ENCODE peak calls at places on chromosomes 5 and 9, in four cellular contexts. One of them, this sample, is unnamed. For H3K4me1 and H3K9me1, the result is how much of the 10 kb centered on the place peaks cover.

GRCh38 chr5:68661237-68661636 is 432.6 kb upstream of the SLC30A5 start:
- DNase-seq in IMR-90: peak
- DNase-seq in K562: peak
- DNase-seq in endothelial cell of umbilical vein: no peak
- DNase-seq in this sample: no peak

GRCh38 chr9:128286435-128286834 is 10.4 kb downstream of the SWI5 start:
- DNase-seq in K562: no peak
- DNase-seq in endothelial cell of umbilical vein: no peak
- DNase-seq in IMR-90: peak
- DNase-seq in this sample: no peak

GRCh38 chr5:73135429-73136276 is 15.3 kb downstream of the TMEM171 start:
- DNase-seq in K562: peak
- DNase-seq in endothelial cell of umbilical vein: peak
- DNase-seq in IMR-90: peak
- DNase-seq in this sample: no peak

GRCh38 chr5:54651482-54652076 is 134.0 kb downstream of the SNX18 start:
- DNase-seq in endothelial cell of umbilical vein: peak
- DNase-seq in K562: no peak
- DNase-seq in IMR-90: peak
- DNase-seq in this sample: peak

GRCh38 chr9:89461302-89461701 is 36.6 kb downstream of the SEMA4D start:
- DNase-seq in K562: no peak
- DNase-seq in IMR-90: peak
- DNase-seq in endothelial cell of umbilical vein: peak
- DNase-seq in this sample: no peak

GRCh38 chr5:173016069-173016455 is 32.5 kb downstream of the ATP6V0E1 start:
- DNase-seq in endothelial cell of umbilical vein: no peak
- DNase-seq in K562: no peak
- DNase-seq in IMR-90: no peak
- DNase-seq in this sample: no peak

GRCh38 chr9:114588150-114588663 is 638 bp downstream of the ATP6V1G1 start:
- DNase-seq in K562: no peak
- DNase-seq in IMR-90: peak
- DNase-seq in endothelial cell of umbilical vein: peak
- DNase-seq in this sample: no peak

GRCh38 chr5:34563951-34564705 is 92.0 kb upstream of the RAI14 start:
- DNase-seq in endothelial cell of umbilical vein: no peak
- DNase-seq in K562: no peak
- DNase-seq in IMR-90: peak
- DNase-seq in this sample: no peak

GRCh38 chr9:130463763-130464745 is 19.3 kb downstream of the ASS1 start:
- DNase-seq in IMR-90: no peak
- DNase-seq in K562: no peak
- DNase-seq in endothelial cell of umbilical vein: no peak
- DNase-seq in this sample: no peak

GRCh38 chr9:130465383-130466096 is 20.8 kb downstream of the ASS1 start:
- DNase-seq in endothelial cell of umbilical vein: no peak
- DNase-seq in K562: no peak
- DNase-seq in IMR-90: no peak
- DNase-seq in this sample: no peak

GRCh38 chr9:130468566-130468965 is 23.8 kb downstream of the ASS1 start:
- DNase-seq in endothelial cell of umbilical vein: no peak
- DNase-seq in IMR-90: no peak
- DNase-seq in K562: no peak
- DNase-seq in this sample: no peak

GRCh38 chr9:130467371-130467770 is 22.6 kb downstream of the ASS1 start:
- DNase-seq in K562: no peak
- DNase-seq in IMR-90: no peak
- DNase-seq in endothelial cell of umbilical vein: no peak
- DNase-seq in this sample: no peak

DNA sequence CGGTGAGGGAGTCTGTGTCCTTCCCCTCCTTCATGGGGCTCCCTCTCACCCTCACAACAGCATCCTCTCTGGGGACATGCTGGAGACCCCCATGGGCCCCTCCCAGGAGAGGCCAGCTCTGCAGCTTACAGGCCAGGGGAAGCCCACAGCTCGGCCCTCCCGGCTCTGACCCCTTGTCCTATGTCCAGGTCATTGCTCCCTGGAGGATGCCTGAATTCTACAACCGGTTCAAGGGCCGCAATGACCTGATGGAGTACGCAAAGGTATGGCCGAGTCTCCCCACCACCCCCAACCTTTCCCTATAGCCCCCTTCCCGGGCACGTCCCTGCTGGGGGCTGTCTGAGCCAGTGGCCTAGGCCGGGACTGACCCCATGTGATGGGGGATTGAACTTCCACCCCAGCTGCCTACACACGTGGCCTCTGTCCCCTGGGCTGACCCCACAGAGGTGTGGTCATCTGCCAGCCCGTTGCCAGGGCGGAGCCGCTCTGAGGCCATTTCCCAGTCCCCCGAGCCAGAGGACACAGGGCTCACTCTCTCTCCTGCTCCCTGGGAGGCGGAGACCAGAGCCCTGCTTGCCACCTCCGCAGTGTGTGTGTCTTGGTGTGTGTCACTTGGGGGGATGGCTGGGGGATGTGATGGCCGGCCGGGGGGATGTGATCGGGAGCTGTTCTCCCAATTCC is 21.9 kb downstream of the ASS1 start:
- DNase-seq in IMR-90: no peak
- DNase-seq in endothelial cell of umbilical vein: no peak
- DNase-seq in K562: no peak
- DNase-seq in this sample: no peak
- H3K4me1 ChIP-seq in IMR-90: under half
- H3K4me1 ChIP-seq in endothelial cell of umbilical vein: under half
- H3K4me1 ChIP-seq in K562: under half
- H3K4me1 ChIP-seq in this sample: under half

GRCh38 chr9:91496351-91496750 is 72.7 kb upstream of the NFIL3 start:
- DNase-seq in K562: no peak
- DNase-seq in endothelial cell of umbilical vein: no peak
- DNase-seq in IMR-90: no peak
- DNase-seq in this sample: no peak
- H3K27ac ChIP-seq in K562: no peak
- H3K27ac ChIP-seq in endothelial cell of umbilical vein: no peak
- H3K27ac ChIP-seq in IMR-90: peak
- H3K27ac ChIP-seq in this sample: no peak

GRCh38 chr9:134264169-134264568 is 62.1 kb upstream of the RXRA start:
- DNase-seq in IMR-90: no peak
- DNase-seq in K562: no peak
- DNase-seq in endothelial cell of umbilical vein: no peak
- DNase-seq in this sample: no peak

GRCh38 chr9:134268308-134268724 is 57.9 kb upstream of the RXRA start:
- DNase-seq in endothelial cell of umbilical vein: no peak
- DNase-seq in K562: no peak
- DNase-seq in IMR-90: peak
- DNase-seq in this sample: no peak

GRCh38 chr9:134266418-134266817 is 59.8 kb upstream of the RXRA start:
- DNase-seq in IMR-90: no peak
- DNase-seq in K562: no peak
- DNase-seq in endothelial cell of umbilical vein: no peak
- DNase-seq in this sample: no peak

GRCh38 chr9:134265078-134265477 is 61.2 kb upstream of the RXRA start:
- DNase-seq in K562: no peak
- DNase-seq in endothelial cell of umbilical vein: no peak
- DNase-seq in IMR-90: no peak
- DNase-seq in this sample: no peak

DNA sequence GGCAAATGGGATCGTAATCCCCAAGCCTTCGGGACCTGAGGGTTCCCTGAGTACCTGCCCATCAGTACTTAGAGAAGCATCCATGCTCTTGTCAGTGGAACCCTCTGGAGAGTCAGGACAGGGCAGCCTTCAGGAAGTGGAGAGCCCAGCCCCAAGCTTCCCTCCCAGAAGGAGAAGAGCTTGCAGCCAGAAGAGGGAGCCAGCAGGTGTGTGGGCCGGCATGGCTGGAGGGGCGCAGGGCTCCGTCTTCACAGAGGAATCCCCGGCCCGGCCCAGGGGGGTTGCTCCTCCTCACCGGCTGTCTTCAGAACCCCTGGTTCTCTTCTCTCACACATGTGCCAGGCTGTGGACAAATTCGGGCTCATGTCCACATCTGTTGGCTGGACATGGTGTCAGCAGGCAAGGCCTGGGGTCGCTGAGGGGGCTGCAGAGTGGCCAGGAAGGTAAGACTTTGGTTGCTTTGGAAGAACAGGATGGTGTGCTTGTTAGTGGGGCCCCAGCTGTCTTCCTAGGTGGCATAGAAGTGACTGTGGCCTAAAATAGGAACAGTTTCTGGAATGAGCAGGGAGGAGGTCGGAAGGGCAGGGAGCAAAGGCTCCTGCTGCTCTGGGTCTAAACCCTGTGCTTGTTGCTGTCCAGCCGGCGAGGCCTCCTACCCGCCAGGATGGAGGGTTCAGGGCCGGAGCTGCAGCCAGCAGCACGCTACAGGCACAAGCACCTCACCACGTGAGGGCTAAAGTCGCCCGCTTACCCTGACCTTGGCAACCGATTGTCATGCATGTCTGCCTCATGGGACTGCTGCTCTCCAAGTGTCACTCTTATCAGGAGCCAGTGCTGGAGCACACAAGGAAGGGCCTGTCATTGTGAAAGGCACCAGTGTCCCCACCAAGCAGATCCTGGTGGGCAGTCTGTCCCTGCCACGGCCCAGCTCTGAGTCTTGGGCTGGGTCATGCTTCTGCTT is 58.7 kb upstream of the RXRA start:
- DNase-seq in IMR-90: no peak
- DNase-seq in K562: no peak
- DNase-seq in endothelial cell of umbilical vein: no peak
- DNase-seq in this sample: no peak
- H3K9me1 ChIP-seq in IMR-90: under half
- H3K9me1 ChIP-seq in K562: under half
- H3K9me1 ChIP-seq in endothelial cell of umbilical vein: under half
- H3K9me1 ChIP-seq in this sample: under half

DNA sequence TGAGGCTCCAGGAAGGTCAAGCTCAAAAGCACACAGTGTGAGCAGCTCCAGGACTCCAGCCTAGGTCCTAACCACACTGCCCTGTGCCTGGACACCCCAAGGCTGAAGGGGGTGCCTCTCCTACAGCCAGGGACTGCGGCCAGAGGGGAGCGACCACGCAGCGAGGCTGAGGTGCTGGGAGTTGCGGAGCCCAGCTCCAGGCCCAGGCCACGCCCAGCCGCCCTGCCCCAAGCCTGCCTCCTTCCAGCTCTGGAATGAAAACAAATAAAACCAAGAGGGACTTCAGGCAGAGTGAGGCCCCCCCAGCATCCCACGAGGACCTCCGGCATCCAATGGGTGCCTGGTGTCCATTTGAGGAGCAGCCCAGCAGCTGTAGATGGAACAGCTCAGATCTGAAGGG is 15.2 kb downstream of the VAV2 start:
- DNase-seq in endothelial cell of umbilical vein: no peak
- DNase-seq in K562: no peak
- DNase-seq in IMR-90: no peak
- DNase-seq in this sample: no peak
- H3K4me1 ChIP-seq in endothelial cell of umbilical vein: under half
- H3K4me1 ChIP-seq in K562: under half
- H3K4me1 ChIP-seq in IMR-90: under half
- H3K4me1 ChIP-seq in this sample: under half

GRCh38 chr9:37410969-37411785 is 11.3 kb upstream of the GRHPR start:
- DNase-seq in IMR-90: peak
- DNase-seq in K562: peak
- DNase-seq in endothelial cell of umbilical vein: no peak
- DNase-seq in this sample: no peak
- H3K27ac ChIP-seq in IMR-90: no peak
- H3K27ac ChIP-seq in K562: no peak
- H3K27ac ChIP-seq in endothelial cell of umbilical vein: no peak
- H3K27ac ChIP-seq in this sample: no peak

GRCh38 chr5:115033861-115034260 is 135.8 kb downstream of the TRIM36 start:
- DNase-seq in endothelial cell of umbilical vein: no peak
- DNase-seq in IMR-90: no peak
- DNase-seq in K562: no peak
- DNase-seq in this sample: no peak
- H3K9me1 ChIP-seq in endothelial cell of umbilical vein: under half
- H3K9me1 ChIP-seq in IMR-90: under half
- H3K9me1 ChIP-seq in K562: under half
- H3K9me1 ChIP-seq in this sample: under half

GRCh38 chr9:33797837-33798236 is 2.5 kb downstream of the PRSS3 start:
- DNase-seq in endothelial cell of umbilical vein: no peak
- DNase-seq in IMR-90: no peak
- DNase-seq in K562: no peak
- DNase-seq in this sample: no peak
- H3K4me1 ChIP-seq in endothelial cell of umbilical vein: under half
- H3K4me1 ChIP-seq in IMR-90: under half
- H3K4me1 ChIP-seq in K562: under half
- H3K4me1 ChIP-seq in this sample: under half

GRCh38 chr9:78296208-78296892 is 575 bp upstream of the PSAT1 start:
- DNase-seq in IMR-90: peak
- DNase-seq in endothelial cell of umbilical vein: peak
- DNase-seq in K562: no peak
- DNase-seq in this sample: no peak

GRCh38 chr9:78300209-78300608 is 3.3 kb downstream of the PSAT1 start:
- DNase-seq in endothelial cell of umbilical vein: no peak
- DNase-seq in K562: no peak
- DNase-seq in IMR-90: no peak
- DNase-seq in this sample: no peak

GRCh38 chr9:78297672-78297961 is 692 bp downstream of the PSAT1 start:
- DNase-seq in endothelial cell of umbilical vein: no peak
- DNase-seq in K562: no peak
- DNase-seq in IMR-90: peak
- DNase-seq in this sample: peak

GRCh38 chr9:78296893-78297671 is at the start of gene PSAT1:
- DNase-seq in endothelial cell of umbilical vein: peak
- DNase-seq in IMR-90: peak
- DNase-seq in K562: peak
- DNase-seq in this sample: peak

DNA sequence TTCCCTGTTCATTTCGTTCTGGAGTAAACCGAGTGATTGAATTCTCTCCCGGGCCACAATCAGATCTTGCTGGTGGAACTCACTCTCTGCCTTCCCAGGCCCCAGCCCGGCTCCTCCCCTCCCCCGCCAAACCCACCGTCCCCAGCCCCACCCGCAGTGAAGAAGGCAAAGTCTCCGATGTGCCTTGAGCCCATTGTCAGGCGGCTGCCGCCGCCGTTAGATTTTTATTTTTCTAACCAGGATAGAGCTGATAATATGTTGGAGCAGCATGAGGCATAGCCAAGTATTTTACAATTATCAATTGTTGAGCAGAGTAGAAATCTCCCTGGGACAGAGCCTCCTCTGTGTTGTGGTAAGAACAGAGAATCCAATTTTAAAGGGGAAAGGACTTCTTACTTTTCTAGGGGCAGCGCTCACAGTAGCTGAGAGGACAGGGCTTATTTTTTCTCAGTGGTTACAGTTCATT is 1.2 kb downstream of the PSAT1 start:
- DNase-seq in K562: peak
- DNase-seq in IMR-90: no peak
- DNase-seq in endothelial cell of umbilical vein: peak
- DNase-seq in this sample: no peak
- H3K27ac ChIP-seq in K562: peak
- H3K27ac ChIP-seq in IMR-90: no peak
- H3K27ac ChIP-seq in endothelial cell of umbilical vein: peak
- H3K27ac ChIP-seq in this sample: peak

GRCh38 chr9:118761016-118761790 is 608.0 kb downstream of the BRINP1 start:
- DNase-seq in K562: no peak
- DNase-seq in endothelial cell of umbilical vein: no peak
- DNase-seq in IMR-90: no peak
- DNase-seq in this sample: no peak
- H3K9me1 ChIP-seq in K562: under half
- H3K9me1 ChIP-seq in endothelial cell of umbilical vein: under half
- H3K9me1 ChIP-seq in IMR-90: under half
- H3K9me1 ChIP-seq in this sample: under half